ENCODE peak calls at places on chromosomes 12 and 14, in nine cellular contexts. H is HFFc6, U is heart right ventricle, M is gastrocnemius medialis, Q is fibroblast of the aortic adventitia, S is GM12865, K is A549, I is PC-3, J is GM13977. O is an unnamed sample.

GRCh38 chr12:11085419-11085818 is 6.7 kb downstream of the TAS2R43 start:
- DNase-seq in H (no peak), I (no peak), J (peak; percentile 12), K (no peak), U (no peak), Q (peak; percentile 34), S (no peak), M (no peak), O (peak; percentile 8)

GRCh38 chr12:104573-105081 is 38.1 kb downstream of the IQSEC3 start:
- DNase-seq in U (no peak), M (no peak), H (no peak), K (no peak), I (no peak), J (no peak), Q (no peak), S (no peak), O (no peak)

GRCh38 chr12:14238224-14238792 is 127.2 kb upstream of the ATF7IP start:
- DNase-seq in M (no peak), S (peak; percentile 55), I (peak; percentile 56), J (no peak), Q (peak; percentile 75), H (peak; percentile 28), U (no peak), K (peak; percentile 39), O (no peak)

GRCh38 chr12:630656-631632 is 32.3 kb downstream of the NINJ2 start:
- DNase-seq in K (no peak), U (peak; percentile 61), I (no peak), S (peak; percentile 93), M (peak; percentile 33), J (peak; percentile 80), Q (no peak), H (no peak), O (peak; percentile 92)

GRCh38 chr12:6205144-6205539 is 4.9 kb downstream of the CD9 start:
- DNase-seq in I (no peak), K (no peak), J (no peak), S (no peak), H (no peak), Q (peak; percentile 51), M (peak; percentile 49), U (peak; percentile 79), O (no peak)

GRCh38 chr12:101743242-101743641 is 4.0 kb upstream of the SYCP3 start:
- DNase-seq in U (no peak), K (no peak), M (no peak), S (no peak), H (no peak), Q (peak; percentile 4), J (no peak), I (no peak), O (no peak)

GRCh38 chr12:16844875-16845274 is 238.9 kb upstream of the LMO3 start:
- DNase-seq in H (no peak), S (peak; percentile 4), I (no peak), K (peak; percentile 10), U (no peak), M (no peak), Q (no peak), J (no peak), O (no peak)

GRCh38 chr12:33488036-33488435 is 48.4 kb upstream of the SYT10 start:
- DNase-seq in S (no peak), J (no peak), Q (no peak), U (no peak), M (no peak), I (peak; percentile 57), H (no peak), K (peak; percentile 3), O (no peak)

GRCh38 chr14:105065280-105066228 is at the start of gene GPR132:
- DNase-seq in S (peak; percentile 97), Q (no peak), K (no peak), J (peak; percentile 93), I (peak; percentile 58), H (no peak), M (peak; percentile 42), U (peak; percentile 34), O (peak; percentile 94)

GRCh38 chr12:116594325-116595038 is 35.3 kb downstream of the MAP1LC3B2 start:
- DNase-seq in I (no peak), M (peak; percentile 38), S (peak; percentile 31), U (peak; percentile 35), J (no peak), H (no peak), Q (no peak), K (no peak), O (peak; percentile 53)

GRCh38 chr14:103346286-103346685 is 12.2 kb downstream of the EIF5 start:
- DNase-seq in Q (no peak), S (no peak), M (no peak), H (peak; percentile 6), J (no peak), U (no peak), K (no peak), I (no peak), O (no peak)

GRCh38 chr14:96756745-96757144 is 40.4 kb upstream of the VRK1 start:
- DNase-seq in J (no peak), M (no peak), Q (no peak), K (no peak), I (no peak), H (no peak), S (no peak), U (no peak), O (no peak)

GRCh38 chr12:93111791-93112208 is 182.7 kb upstream of the EEA1 start:
- DNase-seq in Q (no peak), M (no peak), H (peak; percentile 19), I (no peak), S (no peak), J (no peak), K (no peak), U (no peak), O (no peak)

GRCh38 chr14:59055439-59056045 is 132.9 kb upstream of the DAAM1 start:
- DNase-seq in S (peak; percentile 61), K (peak; percentile 28), M (no peak), Q (peak; percentile 81), I (peak; percentile 92), U (peak; percentile 13), H (peak; percentile 63), J (peak; percentile 78), O (peak; percentile 66)

GRCh38 chr14:57486767-57487379 is 6.8 kb downstream of the CCDC198 start:
- DNase-seq in H (peak; percentile 48), I (peak; percentile 86), J (no peak), U (no peak), S (peak; percentile 33), Q (peak; percentile 57), K (peak; percentile 54), M (no peak), O (no peak)

GRCh38 chr12:45350861-45351260 is 135.0 kb downstream of the ANO6 start:
- DNase-seq in Q (no peak), H (peak; percentile 3), U (no peak), S (no peak), I (no peak), M (peak; percentile 38), J (no peak), K (no peak), O (no peak)

GRCh38 chr12:116441292-116441691 is 117.9 kb upstream of the MAP1LC3B2 start:
- DNase-seq in I (no peak), J (no peak), M (no peak), S (no peak), U (no peak), Q (peak; percentile 29), H (no peak), K (no peak), O (no peak)

GRCh38 chr12:26791328-26791791 is 41.6 kb downstream of the ITPR2 start:
- DNase-seq in H (peak; percentile 22), Q (peak; percentile 58), M (no peak), U (no peak), J (no peak), K (no peak), S (peak; percentile 36), I (no peak), O (no peak)

GRCh38 chr12:68468036-68468435 is 135.9 kb upstream of the MDM1 start:
- DNase-seq in Q (no peak), M (no peak), H (peak; percentile 19), J (no peak), S (no peak), K (no peak), U (no peak), I (no peak), O (no peak)

GRCh38 chr14:94571395-94571794 is 9.8 kb upstream of the SERPINA5 start:
- DNase-seq in U (peak; percentile 23), I (no peak), M (no peak), Q (peak; percentile 49), S (no peak), K (no peak), H (no peak), J (no peak), O (no peak)

GRCh38 chr12:70245458-70245857 is 2.2 kb downstream of the CNOT2 start:
- DNase-seq in S (no peak), M (no peak), Q (no peak), K (no peak), J (no peak), H (no peak), I (no peak), U (no peak), O (no peak)

GRCh38 chr14:67515386-67516079 is 17.6 kb upstream of the PLEKHH1 start:
- DNase-seq in Q (no peak), M (no peak), I (peak; percentile 30), S (peak; percentile 45), U (no peak), J (peak; percentile 80), K (no peak), H (no peak), O (peak; percentile 79)

GRCh38 chr12:71780207-71780822 is 25.7 kb downstream of the RAB21 start:
- DNase-seq in J (peak; percentile 34), Q (peak; percentile 63), M (no peak), H (peak; percentile 44), I (peak; percentile 63), K (peak; percentile 49), S (peak; percentile 40), U (peak; percentile 47), O (peak; percentile 42)

GRCh38 chr14:23910081-23910875 is 43.3 kb upstream of the DHRS4 start:
- DNase-seq in U (no peak), J (peak; percentile 54), K (peak; percentile 65), H (peak; percentile 73), I (peak; percentile 79), M (no peak), Q (peak; percentile 51), S (peak; percentile 31), O (peak; percentile 60)
- TF ChIP-seq CTCF in U (peak; percentile 73), J (peak; percentile 78), K (peak; percentile 80), H (peak; percentile 88), I (peak; percentile 80), M (no peak), Q (peak; percentile 90), S (peak; percentile 84), O (peak; percentile 66)

GRCh38 chr12:122394626-122395194 is 27.8 kb downstream of the CLIP1 start:
- DNase-seq in K (no peak), M (peak; percentile 73), H (peak; percentile 5), S (no peak), U (no peak), Q (peak; percentile 76), I (no peak), J (no peak), O (no peak)
- TF ChIP-seq CTCF in K (no peak), M (no peak), H (no peak), S (no peak), U (no peak), Q (no peak), I (no peak), J (no peak), O (no peak)

GRCh38 chr14:22494486-22495135 is 94.4 kb downstream of the DAD1 start:
- DNase-seq in Q (no peak), H (no peak), M (no peak), J (no peak), K (no peak), S (peak; percentile 33), I (no peak), U (no peak), O (no peak)
- TF ChIP-seq CTCF in Q (no peak), H (no peak), M (no peak), J (peak; percentile 33), K (no peak), S (no peak), I (no peak), U (no peak), O (peak; percentile 8)

GRCh38 chr12:113005759-113006158 is 27.4 kb downstream of the OAS2 start:
- DNase-seq in I (peak; percentile 45), S (no peak), U (no peak), Q (peak; percentile 31), K (peak; percentile 20), J (no peak), M (no peak), H (no peak), O (no peak)
- TF ChIP-seq CTCF in I (peak; percentile 66), S (peak; percentile 6), U (peak; percentile 31), Q (peak; percentile 47), K (peak; percentile 21), J (no peak), M (no peak), H (peak; percentile 73), O (no peak)

O was measured in GM13976.